ENCODE peak calls at places on chromosomes 3 and 15, in five cellular contexts. G, I, U, M and D are unnamed samples.

GRCh38 chr15:82540984-82541431 is 751 bp upstream of the RPS17 start:
- DNase-seq in G (peak; percentile 54), I (peak; percentile 38), U (no peak), M (no peak), D (no peak)

GRCh38 chr15:41501191-41501917 is 7.7 kb downstream of the ITPKA start:
- DNase-seq in G (peak; percentile 61), I (no peak), U (no peak), M (no peak), D (no peak)

GRCh38 chr3:183116051-183116614 is 16.8 kb upstream of the MCCC1 start:
- DNase-seq in G (no peak), I (no peak), U (peak; percentile 48), M (no peak), D (no peak)

GRCh38 chr3:53230041-53230621 is 25.7 kb downstream of the TKT start:
- DNase-seq in G (no peak), I (no peak), U (no peak), M (no peak), D (no peak)

GRCh38 chr3:46553154-46553553 is 12.9 kb downstream of the LRRC2 start:
- DNase-seq in G (peak; percentile 47), I (no peak), U (no peak), M (no peak), D (no peak)

GRCh38 chr3:98901032-98901464 is 447 bp downstream of the DCBLD2 start:
- DNase-seq in G (peak; percentile 79), I (peak; percentile 58), U (peak; percentile 58), M (peak; percentile 29), D (peak; percentile 68)

GRCh38 chr3:46500631-46501377 is 3.0 kb downstream of the RTP3 start:
- DNase-seq in G (peak; percentile 86), I (no peak), U (peak; percentile 48), M (no peak), D (no peak)

GRCh38 chr15:40543631-40544294 is 21.1 kb downstream of the CCDC32 start:
- DNase-seq in G (no peak), I (no peak), U (no peak), M (no peak), D (no peak)

GRCh38 chr3:98259707-98260106 is 4.3 kb upstream of the OR5H6 start:
- DNase-seq in G (no peak), I (no peak), U (peak; percentile 44), M (no peak), D (no peak)

GRCh38 chr15:37789881-37790280 is 144.6 kb upstream of the TMCO5A start:
- DNase-seq in G (peak; percentile 75), I (no peak), U (peak; percentile 72), M (no peak), D (no peak)

GRCh38 chr3:3600665-3601340 is 198.4 kb upstream of the LRRN1 start:
- DNase-seq in G (no peak), I (no peak), U (no peak), M (no peak), D (no peak)

GRCh38 chr3:35772364-35773009 is 133.2 kb downstream of the ARPP21 start:
- DNase-seq in G (no peak), I (no peak), U (peak; percentile 5), M (no peak), D (no peak)

GRCh38 chr3:197793246-197793645 is 2.2 kb downstream of the LRCH3 start:
- DNase-seq in G (peak; percentile 68), I (no peak), U (peak; percentile 54), M (no peak), D (no peak)

GRCh38 chr3:88410259-88410658 is 260.5 kb downstream of the C3orf38 start:
- DNase-seq in G (no peak), I (no peak), U (no peak), M (no peak), D (no peak)

GRCh38 chr15:84981711-84982300 is at the start of gene PDE8A:
- DNase-seq in G (peak; percentile 83), I (peak; percentile 31), U (peak; percentile 40), M (no peak), D (no peak)

GRCh38 chr3:134503266-134503665 is 17.4 kb downstream of the CEP63 start:
- DNase-seq in G (no peak), I (no peak), U (no peak), M (no peak), D (no peak)

GRCh38 chr3:2097641-2098191 is 950 bp upstream of the CNTN4 start:
- DNase-seq in G (no peak), I (no peak), U (no peak), M (no peak), D (no peak)

GRCh38 chr3:156631323-156631722 is 43.1 kb upstream of the TIPARP start:
- DNase-seq in G (peak; percentile 45), I (no peak), U (peak; percentile 20), M (no peak), D (no peak)

GRCh38 chr3:162295323-162295983 is 798.8 kb downstream of the OTOL1 start:
- DNase-seq in G (peak; percentile 92), I (no peak), U (peak; percentile 97), M (no peak), D (no peak)

GRCh38 chr3:13040381-13041074 is 32.7 kb downstream of the IQSEC1 start:
- DNase-seq in G (peak; percentile 24), I (no peak), U (no peak), M (no peak), D (no peak)

GRCh38 chr3:69781593-69781992 is 42.3 kb downstream of the MITF start:
- DNase-seq in G (no peak), I (no peak), U (no peak), M (no peak), D (no peak)

GRCh38 chr3:42159706-42160472 is 68.7 kb downstream of the TRAK1 start:
- DNase-seq in G (peak; percentile 29), I (no peak), U (no peak), M (no peak), D (no peak)

GRCh38 chr3:139732729-139733128 is 55.0 kb upstream of the NMNAT3 start:
- DNase-seq in G (no peak), I (no peak), U (no peak), M (no peak), D (no peak)

GRCh38 chr3:37144806-37145205 is 29.6 kb downstream of the LRRFIP2 start:
- DNase-seq in G (peak; percentile 43), I (no peak), U (peak; percentile 55), M (no peak), D (no peak)

GRCh38 chr3:20023663-20024417 is 11.8 kb upstream of the PP2D1 start:
- DNase-seq in G (no peak), I (no peak), U (no peak), M (no peak), D (no peak)

GRCh38 chr15:48905870-48906269 is 27.9 kb downstream of the EID1 start:
- DNase-seq in G (no peak), I (no peak), U (no peak), M (no peak), D (no peak)

GRCh38 chr3:53089511-53089910 is 40.7 kb downstream of the RFT1 start:
- DNase-seq in G (no peak), I (no peak), U (no peak), M (no peak), D (no peak)

GRCh38 chr15:52567886-52568568 is 803 bp downstream of the ARPP19 start:
- DNase-seq in G (peak; percentile 62), I (peak; percentile 30), U (peak; percentile 53), M (no peak), D (no peak)

GRCh38 chr3:194076486-194076885 is 59.5 kb upstream of the HES1 start:
- DNase-seq in G (no peak), I (no peak), U (no peak), M (no peak), D (no peak)

DNA sequence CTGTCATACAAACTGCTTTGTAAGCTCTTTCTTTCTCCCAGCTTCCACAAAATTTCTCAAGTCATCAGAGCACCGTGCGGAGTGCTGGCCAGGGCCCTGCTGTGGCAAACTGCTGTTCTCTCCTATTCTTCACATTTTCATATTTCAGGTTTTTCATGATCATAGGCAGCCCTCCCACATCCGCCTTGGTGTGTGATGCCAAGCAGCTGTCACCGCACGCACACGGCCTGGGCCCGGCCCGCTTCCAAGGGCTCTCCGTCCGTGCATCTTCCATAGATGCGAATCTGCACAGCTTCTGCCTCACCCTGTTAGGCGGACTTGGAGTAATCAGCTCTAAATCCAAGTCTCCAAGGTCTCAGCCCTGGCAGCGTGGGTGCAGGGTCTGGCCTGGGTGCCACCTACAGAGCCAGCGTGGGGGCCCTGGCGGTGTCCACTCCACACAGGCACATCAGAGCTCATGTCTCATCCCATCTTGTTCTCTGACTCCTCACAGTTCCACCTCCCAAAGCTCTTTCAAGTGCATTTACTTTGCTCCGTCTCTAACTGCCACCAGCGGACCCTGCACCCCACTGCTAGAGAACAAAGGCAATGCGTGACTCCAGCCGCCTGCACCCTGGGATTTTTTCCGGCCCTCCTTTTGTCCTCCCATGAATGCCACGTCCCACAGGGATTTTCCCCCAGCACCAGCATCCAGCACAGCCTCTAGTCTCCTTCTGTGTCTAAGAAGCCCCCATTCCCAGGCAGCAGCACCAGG is 27.2 kb downstream of the CYFIP1 start:
- DNase-seq in G (peak; percentile 47), I (no peak), U (no peak), M (no peak), D (no peak)
- H3K4me1 ChIP-seq in G (peaks cover 17% of the 10 kb centered on the region), I (peaks cover 34% of the 10 kb centered on the region), U (no peaks in the 10 kb centered on the region), M (no peaks in the 10 kb centered on the region), D (no peaks in the 10 kb centered on the region)

GRCh38 chr3:106819445-106819844 is 557.8 kb upstream of the CCDC54 start:
- DNase-seq in G (no peak), I (no peak), U (no peak), M (no peak), D (no peak)

GRCh38 chr3:106820726-106821362 is 556.4 kb upstream of the CCDC54 start:
- DNase-seq in G (no peak), I (no peak), U (no peak), M (no peak), D (no peak)

GRCh38 chr3:106813742-106814141 is 563.5 kb upstream of the CCDC54 start:
- DNase-seq in G (no peak), I (no peak), U (no peak), M (no peak), D (no peak)

GRCh38 chr3:106814231-106814630 is 563.0 kb upstream of the CCDC54 start:
- DNase-seq in G (peak; percentile 15), I (no peak), U (no peak), M (no peak), D (no peak)

GRCh38 chr3:106817706-106818105 is 559.5 kb upstream of the CCDC54 start:
- DNase-seq in G (no peak), I (no peak), U (no peak), M (no peak), D (no peak)
- H3K4me3 ChIP-seq in G (no peak overlapping the region), I (no peak overlapping the region), U (no peak overlapping the region), M (no peak overlapping the region), D (no peak overlapping the region)

DNA sequence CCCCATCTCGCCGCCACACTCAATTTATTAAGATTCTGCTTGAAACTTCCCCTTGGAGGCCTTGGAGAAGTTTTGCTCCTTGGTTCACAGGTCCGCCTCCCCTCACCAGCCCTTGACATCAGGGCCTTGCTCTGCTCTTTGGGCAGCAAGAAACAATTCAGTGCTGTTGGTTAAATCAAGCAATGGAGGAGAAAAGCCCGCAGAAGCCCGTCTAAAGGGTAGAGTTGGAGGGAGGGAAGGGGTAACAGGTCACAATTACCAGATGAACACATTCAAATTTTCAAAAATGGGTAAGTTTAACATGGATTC is 429 bp downstream of the PARP9 start:
- DNase-seq in G (peak; percentile 43), I (peak; percentile 22), U (no peak), M (no peak), D (no peak)
- H3K27ac ChIP-seq in G (peak overlapping the region; percentile 72), I (peak overlapping the region; percentile 86), U (peak overlapping the region; percentile 81), M (peak overlapping the region; percentile 95), D (peak overlapping the region; percentile 90)

DNA sequence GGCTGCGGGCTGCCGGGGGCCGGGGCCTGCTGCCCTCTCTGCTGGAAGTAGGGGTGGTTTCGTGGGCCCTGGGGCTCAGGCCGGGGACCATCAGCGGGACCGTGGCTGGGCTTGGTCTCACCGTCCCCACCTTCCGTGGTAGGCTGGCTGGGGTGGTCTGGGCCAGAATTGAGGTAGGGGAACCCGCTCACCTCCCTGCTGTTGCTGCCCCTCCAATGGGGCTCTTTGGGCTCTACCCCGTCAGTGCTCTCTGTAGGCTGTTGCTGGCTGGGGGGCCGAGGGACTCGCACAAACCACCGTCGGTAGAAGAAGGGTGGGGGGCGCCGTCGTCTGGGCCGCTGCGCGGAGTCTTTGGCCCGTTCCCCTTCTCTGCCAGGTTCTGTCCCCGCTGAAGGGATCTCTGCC is 23.4 kb downstream of the RGMA start:
- DNase-seq in G (no peak), I (no peak), U (no peak), M (no peak), D (no peak)
- H3K4me1 ChIP-seq in G (peaks cover 9% of the 10 kb centered on the region), I (peaks cover 25% of the 10 kb centered on the region), U (peaks cover 35% of the 10 kb centered on the region), M (no peaks in the 10 kb centered on the region), D (no peaks in the 10 kb centered on the region)